ENCODE peak calls at places on chromosome 18, in six cellular contexts. J is WTC11, Y is HepG2, T is HCT116, W is H1, N is K562. O is an unnamed sample.

GRCh38 chr18:38025433-38026038 is 459.9 kb upstream of the CELF4 start:
- DNase-seq in T (no peak), Y (no peak), J (no peak), W (no peak), N (no peak), O (no peak)

GRCh38 chr18:73791081-73791480 is 356.6 kb downstream of the FBXO15 start:
- DNase-seq in N (no peak), J (no peak), W (no peak), Y (no peak), T (no peak), O (no peak)

GRCh38 chr18:59029663-59030421 is 109.8 kb upstream of the SEC11C start:
- DNase-seq in Y (no peak), W (peak; percentile 48), T (no peak), N (no peak), J (no peak), O (no peak)

GRCh38 chr18:2717407-2717806 is 61.9 kb downstream of the SMCHD1 start:
- DNase-seq in T (no peak), W (no peak), N (no peak), J (no peak), Y (no peak), O (no peak)

GRCh38 chr18:44898536-44898935 is 217.8 kb downstream of the SETBP1 start:
- DNase-seq in J (no peak), W (no peak), N (no peak), Y (no peak), T (no peak), O (no peak)

GRCh38 chr18:63970803-63971191 is 916 bp downstream of the SERPINB8 start:
- DNase-seq in Y (no peak), T (no peak), J (peak; percentile 58), N (no peak), W (peak; percentile 67), O (no peak)

GRCh38 chr18:22268641-22269128 is 99.3 kb downstream of the GATA6 start:
- DNase-seq in N (no peak), W (no peak), J (no peak), T (no peak), Y (no peak), O (no peak)

GRCh38 chr18:32349728-32350395 is 120.8 kb downstream of the GAREM1 start:
- DNase-seq in W (no peak), N (no peak), Y (peak; percentile 82), T (peak; percentile 91), J (no peak), O (no peak)

GRCh38 chr18:56238576-56238975 is 399.8 kb downstream of the TXNL1 start:
- DNase-seq in Y (no peak), W (no peak), T (no peak), J (no peak), N (no peak), O (no peak)

GRCh38 chr18:46274266-46274665 is 170.1 kb downstream of the HAUS1 start:
- DNase-seq in J (no peak), T (no peak), W (no peak), N (no peak), Y (no peak), O (no peak)

GRCh38 chr18:79940814-79941472 is 10.5 kb downstream of the SLC66A2 start:
- DNase-seq in N (no peak), W (no peak), J (peak; percentile 2), Y (no peak), T (no peak), O (no peak)

GRCh38 chr18:74457043-74457742 is at the start of gene DIPK1C:
- DNase-seq in J (peak; percentile 40), Y (no peak), T (no peak), W (no peak), N (no peak), O (no peak)

GRCh38 chr18:12403601-12404506 is 3.9 kb upstream of the PRELID3A start:
- DNase-seq in W (no peak), J (no peak), Y (no peak), N (peak; percentile 55), T (peak; percentile 68), O (no peak)

GRCh38 chr18:80119111-80119510 is 10.0 kb downstream of the ADNP2 start:
- DNase-seq in Y (no peak), W (no peak), T (no peak), J (no peak), N (no peak), O (no peak)

GRCh38 chr18:48766487-48766886 is 184.3 kb downstream of the SMAD7 start:
- DNase-seq in T (no peak), J (no peak), N (no peak), Y (no peak), W (no peak), O (no peak)

GRCh38 chr18:34871435-34871834 is 161.3 kb downstream of the DTNA start:
- DNase-seq in Y (no peak), T (no peak), J (no peak), N (no peak), W (no peak), O (no peak)

GRCh38 chr18:67551146-67551545 is 34.6 kb upstream of the DSEL start:
- DNase-seq in N (no peak), T (no peak), W (no peak), J (no peak), Y (no peak), O (no peak)

GRCh38 chr18:38497281-38497680 is 931.7 kb upstream of the CELF4 start:
- DNase-seq in W (no peak), T (no peak), N (no peak), Y (no peak), J (no peak), O (no peak)

GRCh38 chr18:35808796-35809195 is 163.7 kb upstream of the RMP24 start:
- DNase-seq in J (no peak), Y (no peak), N (no peak), W (no peak), T (no peak), O (no peak)

GRCh38 chr18:74682998-74683311 is 85.3 kb downstream of the ZNF407 start:
- DNase-seq in J (no peak), W (no peak), Y (no peak), N (no peak), T (no peak), O (no peak)

GRCh38 chr18:12028674-12029073 is 47.4 kb downstream of the IMPA2 start:
- DNase-seq in N (no peak), J (no peak), Y (no peak), W (no peak), T (no peak), O (no peak)

GRCh38 chr18:12839526-12840196 is 44.4 kb downstream of the PTPN2 start:
- DNase-seq in J (no peak), T (no peak), W (no peak), N (no peak), Y (no peak), O (peak; percentile 82)

GRCh38 chr18:46167971-46168370 is 63.8 kb downstream of the HAUS1 start:
- DNase-seq in J (no peak), N (no peak), T (no peak), W (no peak), Y (no peak), O (peak; percentile 84)

GRCh38 chr18:41756141-41756540 is 198.9 kb upstream of the PIK3C3 start:
- DNase-seq in T (no peak), W (no peak), Y (no peak), N (no peak), J (no peak), O (no peak)

GRCh38 chr18:24065942-24066341 is 51.4 kb downstream of the TTC39C start:
- DNase-seq in W (no peak), N (no peak), Y (no peak), J (no peak), T (no peak), O (no peak)
- TF ChIP-seq ATF3 in W (no peak), N (no peak), Y (no peak), J (no peak), T (no peak), O (no peak)

GRCh38 chr18:62494764-62495163 is 28.1 kb upstream of the ZCCHC2 start:
- DNase-seq in Y (no peak), J (no peak), W (no peak), T (no peak), N (no peak), O (no peak)
- TF ChIP-seq ATF3 in Y (no peak), J (no peak), W (no peak), T (no peak), N (peak; percentile 40), O (no peak)

DNA sequence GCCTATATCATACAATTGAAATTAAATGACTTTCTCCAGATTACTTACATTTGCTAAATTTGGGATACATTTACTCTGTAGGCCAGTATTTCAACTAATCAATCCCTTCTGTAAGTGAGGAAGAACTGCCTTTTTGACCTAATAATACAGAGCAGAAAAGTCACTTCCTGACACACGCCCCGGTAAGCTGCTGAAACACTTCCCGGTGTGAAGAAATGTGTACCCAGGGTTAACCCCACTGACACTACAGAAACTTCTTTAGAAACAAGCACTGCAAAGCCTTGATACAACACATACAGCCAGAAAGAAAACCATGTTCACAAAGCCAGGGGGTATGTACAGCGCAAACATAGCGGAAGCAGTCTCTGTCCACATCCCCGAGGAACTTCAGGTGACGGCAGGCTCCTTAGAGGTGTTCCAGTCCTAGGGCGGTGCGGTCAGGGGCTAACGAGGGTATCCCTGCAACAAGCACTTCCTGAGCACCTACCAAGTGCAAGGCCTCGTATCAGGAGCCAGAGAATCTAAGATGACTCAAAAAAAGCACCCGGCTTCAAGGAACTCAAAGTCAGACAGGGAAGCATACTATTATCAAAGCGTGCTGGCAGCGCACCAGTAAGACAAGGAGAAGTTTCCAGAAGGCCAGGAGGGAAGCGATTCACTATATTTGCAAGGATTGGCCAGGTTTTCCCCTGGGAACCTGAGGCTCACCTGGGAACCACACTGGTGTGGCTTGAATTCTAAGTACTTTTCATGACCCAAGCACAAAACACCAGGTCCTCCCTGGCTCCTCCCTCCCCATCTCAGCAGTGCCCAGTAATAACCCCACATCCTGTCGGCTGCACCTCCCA is 46.6 kb downstream of the ZNF516 start:
- DNase-seq in N (no peak), Y (no peak), T (no peak), J (no peak), W (no peak), O (no peak)
- TF ChIP-seq ATF3 in N (no peak), Y (no peak), T (no peak), J (no peak), W (no peak), O (no peak)

GRCh38 chr18:68627812-68628211 is 87.1 kb downstream of the TMX3 start:
- DNase-seq in W (no peak), T (no peak), Y (no peak), J (no peak), N (no peak), O (no peak)

GRCh38 chr18:68623342-68623741 is 91.6 kb downstream of the TMX3 start:
- DNase-seq in N (peak; percentile 10), T (peak; percentile 16), J (peak; percentile 61), W (peak; percentile 62), Y (peak; percentile 47), O (no peak)
- TF ChIP-seq ATF3 in N (no peak), T (no peak), J (no peak), W (no peak), Y (no peak), O (no peak)